ENCODE peak calls at places on chromosomes 12 and 14, in ten cellular contexts. One of them, this sample, is unnamed.

GRCh38 chr12:127293507-127294310 is 973.3 kb upstream of the TMEM132C start:
- DNase-seq in K562: peak; percentile 62
- DNase-seq in suprapubic skin: peak; percentile 80
- DNase-seq in A549: peak; percentile 8
- DNase-seq in tibial nerve: peak; percentile 55
- DNase-seq in ovary: no peak
- DNase-seq in stomach: peak; percentile 48
- DNase-seq in SK-N-SH: peak; percentile 63
- DNase-seq in GM12878: no peak
- DNase-seq in sigmoid colon: no peak
- DNase-seq in this sample: peak; percentile 55

GRCh38 chr12:102659200-102659911 is 179.0 kb upstream of the IGF1 start:
- DNase-seq in ovary: no peak
- DNase-seq in GM12878: no peak
- DNase-seq in A549: no peak
- DNase-seq in sigmoid colon: no peak
- DNase-seq in SK-N-SH: no peak
- DNase-seq in K562: no peak
- DNase-seq in stomach: no peak
- DNase-seq in tibial nerve: no peak
- DNase-seq in suprapubic skin: no peak
- DNase-seq in this sample: no peak

GRCh38 chr14:99734406-99735051 is 50.4 kb downstream of the CYP46A1 start:
- DNase-seq in SK-N-SH: no peak
- DNase-seq in A549: no peak
- DNase-seq in stomach: peak; percentile 69
- DNase-seq in GM12878: no peak
- DNase-seq in suprapubic skin: peak; percentile 78
- DNase-seq in ovary: no peak
- DNase-seq in sigmoid colon: peak; percentile 61
- DNase-seq in K562: no peak
- DNase-seq in tibial nerve: no peak
- DNase-seq in this sample: peak; percentile 7

GRCh38 chr12:112837629-112838191 is 46.2 kb downstream of the RPH3A start:
- DNase-seq in A549: peak; percentile 54
- DNase-seq in ovary: no peak
- DNase-seq in K562: no peak
- DNase-seq in stomach: no peak
- DNase-seq in sigmoid colon: no peak
- DNase-seq in tibial nerve: no peak
- DNase-seq in SK-N-SH: no peak
- DNase-seq in GM12878: no peak
- DNase-seq in suprapubic skin: no peak
- DNase-seq in this sample: no peak

GRCh38 chr14:101001311-101002069 is 98.0 kb upstream of the RTL1 start:
- DNase-seq in SK-N-SH: no peak
- DNase-seq in stomach: no peak
- DNase-seq in K562: no peak
- DNase-seq in A549: no peak
- DNase-seq in suprapubic skin: no peak
- DNase-seq in sigmoid colon: no peak
- DNase-seq in tibial nerve: no peak
- DNase-seq in ovary: no peak
- DNase-seq in GM12878: no peak
- DNase-seq in this sample: no peak

GRCh38 chr14:92366237-92366636 is 43.3 kb downstream of the SLC24A4 start:
- DNase-seq in A549: no peak
- DNase-seq in K562: no peak
- DNase-seq in ovary: no peak
- DNase-seq in suprapubic skin: no peak
- DNase-seq in SK-N-SH: no peak
- DNase-seq in GM12878: no peak
- DNase-seq in stomach: no peak
- DNase-seq in tibial nerve: no peak
- DNase-seq in sigmoid colon: no peak
- DNase-seq in this sample: no peak

GRCh38 chr12:67919406-67919805 is 69.8 kb upstream of the IFNG-AS1 start:
- DNase-seq in suprapubic skin: no peak
- DNase-seq in stomach: no peak
- DNase-seq in sigmoid colon: no peak
- DNase-seq in tibial nerve: no peak
- DNase-seq in GM12878: no peak
- DNase-seq in SK-N-SH: no peak
- DNase-seq in A549: no peak
- DNase-seq in ovary: no peak
- DNase-seq in K562: no peak
- DNase-seq in this sample: no peak

GRCh38 chr12:108117163-108117849 is 11.8 kb upstream of the WSCD2 start:
- DNase-seq in GM12878: no peak
- DNase-seq in SK-N-SH: no peak
- DNase-seq in ovary: no peak
- DNase-seq in stomach: no peak
- DNase-seq in tibial nerve: no peak
- DNase-seq in K562: peak; percentile 91
- DNase-seq in suprapubic skin: no peak
- DNase-seq in sigmoid colon: no peak
- DNase-seq in A549: no peak
- DNase-seq in this sample: no peak

GRCh38 chr12:120687570-120688289 is 781 bp downstream of the MLEC start:
- DNase-seq in K562: peak; percentile 35
- DNase-seq in tibial nerve: no peak
- DNase-seq in GM12878: no peak
- DNase-seq in sigmoid colon: peak; percentile 66
- DNase-seq in SK-N-SH: no peak
- DNase-seq in stomach: no peak
- DNase-seq in A549: no peak
- DNase-seq in suprapubic skin: no peak
- DNase-seq in ovary: no peak
- DNase-seq in this sample: peak; percentile 40

GRCh38 chr14:55019968-55020554 is 6.8 kb downstream of the WDHD1 start:
- DNase-seq in sigmoid colon: no peak
- DNase-seq in SK-N-SH: no peak
- DNase-seq in stomach: no peak
- DNase-seq in K562: no peak
- DNase-seq in suprapubic skin: no peak
- DNase-seq in GM12878: no peak
- DNase-seq in ovary: no peak
- DNase-seq in tibial nerve: no peak
- DNase-seq in A549: no peak
- DNase-seq in this sample: no peak

GRCh38 chr12:88228720-88229119 is 86.6 kb downstream of the TMTC3 start:
- DNase-seq in A549: no peak
- DNase-seq in suprapubic skin: no peak
- DNase-seq in stomach: no peak
- DNase-seq in SK-N-SH: no peak
- DNase-seq in tibial nerve: no peak
- DNase-seq in sigmoid colon: no peak
- DNase-seq in ovary: no peak
- DNase-seq in GM12878: no peak
- DNase-seq in K562: no peak
- DNase-seq in this sample: no peak

GRCh38 chr14:69153848-69154208 is 909 bp upstream of the DCAF5 start:
- DNase-seq in ovary: peak; percentile 36
- DNase-seq in sigmoid colon: peak; percentile 74
- DNase-seq in A549: no peak
- DNase-seq in K562: no peak
- DNase-seq in stomach: no peak
- DNase-seq in GM12878: no peak
- DNase-seq in SK-N-SH: peak; percentile 36
- DNase-seq in tibial nerve: peak; percentile 19
- DNase-seq in suprapubic skin: no peak
- DNase-seq in this sample: peak; percentile 28

GRCh38 chr14:76227450-76228050 is 75.8 kb downstream of the GPATCH2L start:
- DNase-seq in GM12878: no peak
- DNase-seq in SK-N-SH: no peak
- DNase-seq in K562: no peak
- DNase-seq in suprapubic skin: no peak
- DNase-seq in stomach: no peak
- DNase-seq in A549: no peak
- DNase-seq in tibial nerve: no peak
- DNase-seq in sigmoid colon: no peak
- DNase-seq in ovary: no peak
- DNase-seq in this sample: no peak

GRCh38 chr12:79935624-79936040 is 735 bp upstream of the PPP1R12A start:
- DNase-seq in SK-N-SH: peak; percentile 2
- DNase-seq in sigmoid colon: no peak
- DNase-seq in GM12878: peak; percentile 36
- DNase-seq in stomach: no peak
- DNase-seq in suprapubic skin: no peak
- DNase-seq in ovary: no peak
- DNase-seq in K562: no peak
- DNase-seq in tibial nerve: peak; percentile 37
- DNase-seq in A549: no peak
- DNase-seq in this sample: peak; percentile 30

GRCh38 chr12:34402228-34402898 is 380.1 kb downstream of the ALG10 start:
- DNase-seq in ovary: peak; percentile 2
- DNase-seq in K562: peak; percentile 2
- DNase-seq in suprapubic skin: peak; percentile 69
- DNase-seq in GM12878: no peak
- DNase-seq in sigmoid colon: peak; percentile 43
- DNase-seq in A549: no peak
- DNase-seq in stomach: peak; percentile 17
- DNase-seq in tibial nerve: no peak
- DNase-seq in SK-N-SH: no peak
- DNase-seq in this sample: peak; percentile 1

GRCh38 chr14:31788340-31788739 is 227.1 kb downstream of the NUBPL start:
- DNase-seq in K562: no peak
- DNase-seq in SK-N-SH: no peak
- DNase-seq in tibial nerve: no peak
- DNase-seq in stomach: no peak
- DNase-seq in suprapubic skin: no peak
- DNase-seq in A549: no peak
- DNase-seq in ovary: no peak
- DNase-seq in GM12878: no peak
- DNase-seq in sigmoid colon: no peak
- DNase-seq in this sample: no peak

GRCh38 chr12:111064982-111065381 is 144.6 kb upstream of the MYL2 start:
- DNase-seq in K562: no peak
- DNase-seq in sigmoid colon: no peak
- DNase-seq in GM12878: no peak
- DNase-seq in SK-N-SH: no peak
- DNase-seq in ovary: no peak
- DNase-seq in suprapubic skin: no peak
- DNase-seq in tibial nerve: no peak
- DNase-seq in stomach: no peak
- DNase-seq in A549: no peak
- DNase-seq in this sample: no peak

GRCh38 chr12:68259318-68259940 is 6.0 kb upstream of the IL22 start:
- DNase-seq in sigmoid colon: no peak
- DNase-seq in stomach: no peak
- DNase-seq in ovary: no peak
- DNase-seq in A549: no peak
- DNase-seq in tibial nerve: no peak
- DNase-seq in K562: no peak
- DNase-seq in SK-N-SH: no peak
- DNase-seq in suprapubic skin: no peak
- DNase-seq in GM12878: peak; percentile 24
- DNase-seq in this sample: no peak

GRCh38 chr12:42589465-42590323 is at the start of gene PRICKLE1:
- DNase-seq in A549: peak; percentile 24
- DNase-seq in tibial nerve: no peak
- DNase-seq in SK-N-SH: peak; percentile 90
- DNase-seq in K562: peak; percentile 65
- DNase-seq in ovary: peak; percentile 71
- DNase-seq in GM12878: no peak
- DNase-seq in stomach: peak; percentile 47
- DNase-seq in suprapubic skin: no peak
- DNase-seq in sigmoid colon: peak; percentile 67
- DNase-seq in this sample: peak; percentile 20

GRCh38 chr12:66563220-66563619 is 115.7 kb downstream of the GRIP1 start:
- DNase-seq in A549: no peak
- DNase-seq in K562: no peak
- DNase-seq in tibial nerve: no peak
- DNase-seq in SK-N-SH: no peak
- DNase-seq in stomach: no peak
- DNase-seq in sigmoid colon: no peak
- DNase-seq in ovary: no peak
- DNase-seq in suprapubic skin: no peak
- DNase-seq in GM12878: no peak
- DNase-seq in this sample: no peak
- TF ChIP-seq EP300 in A549: no peak
- TF ChIP-seq EP300 in K562: no peak
- TF ChIP-seq EP300 in tibial nerve: no peak
- TF ChIP-seq EP300 in SK-N-SH: no peak
- TF ChIP-seq EP300 in stomach: no peak
- TF ChIP-seq EP300 in sigmoid colon: no peak
- TF ChIP-seq EP300 in ovary: no peak
- TF ChIP-seq EP300 in suprapubic skin: no peak
- TF ChIP-seq EP300 in GM12878: no peak
- TF ChIP-seq EP300 in this sample: no peak

GRCh38 chr14:98138666-98139065 is 1133.3 kb downstream of the BCL11B start:
- DNase-seq in tibial nerve: no peak
- DNase-seq in ovary: no peak
- DNase-seq in A549: peak; percentile 13
- DNase-seq in GM12878: no peak
- DNase-seq in sigmoid colon: no peak
- DNase-seq in suprapubic skin: no peak
- DNase-seq in stomach: no peak
- DNase-seq in K562: peak; percentile 5
- DNase-seq in SK-N-SH: peak; percentile 17
- DNase-seq in this sample: peak; percentile 10
- H3K4me1 ChIP-seq in tibial nerve: no peaks in the 10 kb centered on the region
- H3K4me1 ChIP-seq in ovary: no peaks in the 10 kb centered on the region
- H3K4me1 ChIP-seq in A549: no peaks in the 10 kb centered on the region
- H3K4me1 ChIP-seq in GM12878: no peaks in the 10 kb centered on the region
- H3K4me1 ChIP-seq in sigmoid colon: no peaks in the 10 kb centered on the region
- H3K4me1 ChIP-seq in suprapubic skin: peaks cover 14% of the 10 kb centered on the region
- H3K4me1 ChIP-seq in stomach: no peaks in the 10 kb centered on the region
- H3K4me1 ChIP-seq in K562: no peaks in the 10 kb centered on the region
- H3K4me1 ChIP-seq in SK-N-SH: no peaks in the 10 kb centered on the region
- H3K4me1 ChIP-seq in this sample: no peaks in the 10 kb centered on the region

DNA sequence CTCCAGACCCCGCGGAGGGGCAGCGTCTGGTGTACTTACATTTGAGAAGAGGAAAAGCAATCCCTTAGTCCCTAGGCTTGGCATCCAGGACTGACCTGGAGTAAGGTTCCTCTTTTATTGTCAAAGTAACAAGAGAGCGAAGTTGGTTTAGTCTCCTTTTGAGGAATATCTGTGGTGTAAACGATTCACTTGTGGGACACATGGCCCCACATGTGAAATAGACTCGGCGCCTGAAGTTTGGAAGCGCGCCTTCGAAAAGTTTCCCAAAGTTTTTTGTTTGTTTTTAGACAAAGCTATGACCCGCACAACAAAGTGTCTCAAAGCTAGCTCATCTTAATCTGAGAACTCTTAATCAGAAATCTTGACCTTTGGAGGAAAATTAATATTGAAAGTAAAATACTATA is 744 bp downstream of the STYX start:
- DNase-seq in SK-N-SH: no peak
- DNase-seq in K562: no peak
- DNase-seq in stomach: no peak
- DNase-seq in ovary: no peak
- DNase-seq in suprapubic skin: no peak
- DNase-seq in sigmoid colon: no peak
- DNase-seq in A549: no peak
- DNase-seq in GM12878: no peak
- DNase-seq in tibial nerve: peak; percentile 17
- DNase-seq in this sample: no peak
- H3K4me3 ChIP-seq in SK-N-SH: peak overlapping the region; percentile 91
- H3K4me3 ChIP-seq in K562: peak overlapping the region; percentile 99
- H3K4me3 ChIP-seq in stomach: peak overlapping the region; percentile 83
- H3K4me3 ChIP-seq in ovary: peak overlapping the region; percentile 71
- H3K4me3 ChIP-seq in suprapubic skin: peak overlapping the region; percentile 77
- H3K4me3 ChIP-seq in sigmoid colon: peak overlapping the region; percentile 79
- H3K4me3 ChIP-seq in A549: peak overlapping the region; percentile 97
- H3K4me3 ChIP-seq in GM12878: peak overlapping the region; percentile 75
- H3K4me3 ChIP-seq in tibial nerve: peak overlapping the region; percentile 93
- H3K4me3 ChIP-seq in this sample: peak overlapping the region; percentile 98

GRCh38 chr12:31491395-31491794 is 99.5 kb downstream of the DENND5B start:
- DNase-seq in A549: no peak
- DNase-seq in tibial nerve: no peak
- DNase-seq in K562: no peak
- DNase-seq in sigmoid colon: no peak
- DNase-seq in SK-N-SH: no peak
- DNase-seq in suprapubic skin: no peak
- DNase-seq in ovary: no peak
- DNase-seq in stomach: no peak
- DNase-seq in GM12878: no peak
- DNase-seq in this sample: no peak
- TF ChIP-seq EP300 in A549: no peak
- TF ChIP-seq EP300 in tibial nerve: no peak
- TF ChIP-seq EP300 in K562: no peak
- TF ChIP-seq EP300 in sigmoid colon: no peak
- TF ChIP-seq EP300 in SK-N-SH: no peak
- TF ChIP-seq EP300 in suprapubic skin: no peak
- TF ChIP-seq EP300 in ovary: no peak
- TF ChIP-seq EP300 in stomach: no peak
- TF ChIP-seq EP300 in GM12878: no peak
- TF ChIP-seq EP300 in this sample: no peak

This sample was measured in transverse colon.